ENCODE peak calls at places on chromosomes 16 and 17, in eight cellular contexts. K is cardiac fibroblast, L is AG10803, J is thoracic aorta, Y is left ventricle myocardium inferior, I is lower leg skin, O is tibial nerve, U is neural crest cell. S is an unnamed sample.

GRCh38 chr16:57763290-57764005 is 27.9 kb downstream of the KATNB1 start:
- DNase-seq in Y (no peak), L (no peak), J (no peak), O (no peak), K (no peak), U (no peak), I (no peak), S (no peak)

GRCh38 chr16:66801320-66802105 is at the start of gene TERB1:
- DNase-seq in U (no peak), K (no peak), Y (no peak), J (no peak), O (no peak), I (no peak), L (no peak), S (no peak)

GRCh38 chr16:85462405-85463227 is 150.5 kb upstream of the GSE1 start:
- DNase-seq in O (no peak), L (no peak), K (no peak), I (no peak), U (no peak), Y (peak), J (no peak), S (no peak)

GRCh38 chr17:17067277-17067676 is 25.0 kb downstream of the MPRIP start:
- DNase-seq in K (peak), I (peak), J (no peak), O (no peak), Y (no peak), U (no peak), L (peak), S (no peak)

GRCh38 chr16:70396209-70396904 is 42.5 kb downstream of the ST3GAL2 start:
- DNase-seq in L (peak), J (no peak), I (no peak), O (no peak), U (no peak), K (peak), Y (no peak), S (no peak)

GRCh38 chr17:17913695-17914332 is 58.4 kb downstream of the TOM1L2 start:
- DNase-seq in O (no peak), U (no peak), Y (peak), J (peak), K (peak), L (peak), I (peak), S (no peak)

GRCh38 chr17:29590261-29590978 is 972 bp upstream of the GIT1 start:
- DNase-seq in Y (no peak), I (no peak), K (peak), U (no peak), L (peak), J (no peak), O (no peak), S (no peak)

GRCh38 chr17:6503641-6504195 is 52.6 kb downstream of the PITPNM3 start:
- DNase-seq in U (no peak), Y (no peak), O (no peak), K (no peak), L (no peak), I (peak), J (no peak), S (no peak)

GRCh38 chr17:56887552-56888467 is 26.0 kb downstream of the TRIM25 start:
- DNase-seq in U (no peak), L (no peak), I (peak), Y (no peak), O (no peak), J (no peak), K (no peak), S (no peak)

GRCh38 chr17:520447-521167 is 168.0 kb upstream of the RPH3AL start:
- DNase-seq in L (no peak), I (no peak), K (peak), Y (no peak), U (no peak), O (no peak), J (no peak), S (peak)

GRCh38 chr17:7833795-7834553 is at the start of gene KDM6B:
- DNase-seq in O (peak), L (peak), U (peak), J (peak), Y (peak), I (peak), K (peak), S (peak)

GRCh38 chr17:73261952-73262675 is 434 bp upstream of the CPSF4L start:
- DNase-seq in Y (no peak), K (no peak), O (no peak), I (no peak), L (no peak), J (no peak), U (peak), S (no peak)

GRCh38 chr16:50735629-50736122 is 6.2 kb upstream of the CYLD start:
- DNase-seq in O (no peak), I (no peak), J (no peak), K (no peak), U (no peak), L (no peak), Y (no peak), S (no peak)

GRCh38 chr16:15990902-15991301 is 41.5 kb downstream of the ABCC1 start:
- DNase-seq in U (no peak), Y (no peak), K (no peak), L (no peak), I (no peak), O (no peak), J (no peak), S (no peak)

GRCh38 chr16:9091867-9092281 is 430 bp downstream of the HAPSTR1 start:
- DNase-seq in U (peak), L (peak), J (no peak), K (peak), Y (peak), I (peak), O (peak), S (peak)

GRCh38 chr17:83179811-83180210 is 100.4 kb downstream of the METRNL start:
- DNase-seq in Y (no peak), I (peak), L (no peak), U (no peak), K (no peak), O (peak), J (no peak), S (peak)

GRCh38 chr17:42928714-42929496 is 28.3 kb downstream of the G6PC1 start:
- DNase-seq in K (peak), O (no peak), Y (no peak), U (peak), J (peak), L (peak), I (no peak), S (peak)

GRCh38 chr17:6786618-6787017 is 10.6 kb downstream of the FBXO39 start:
- DNase-seq in L (peak), Y (no peak), I (no peak), O (no peak), J (no peak), K (peak), U (no peak), S (no peak)

DNA sequence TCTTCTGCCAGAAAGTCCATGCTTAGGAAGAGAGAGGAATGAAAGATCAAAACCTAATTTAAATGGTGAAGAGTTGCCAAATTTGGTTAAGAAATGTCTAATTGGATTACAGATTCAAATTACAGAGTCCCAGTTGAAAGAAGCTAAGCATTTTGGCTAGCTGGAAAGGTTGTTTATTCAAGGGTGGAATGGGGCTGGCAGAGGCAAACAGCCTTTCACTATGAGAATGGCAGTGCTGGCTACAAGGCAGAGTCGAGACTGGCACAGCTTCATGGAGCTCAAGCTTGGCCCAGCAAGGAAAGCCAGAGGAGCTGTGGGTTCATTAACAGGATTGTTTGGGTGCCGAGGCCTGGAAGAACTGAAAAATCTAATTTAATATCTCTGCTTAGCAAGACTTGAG is 13.6 kb downstream of the MAP3K3 start:
- DNase-seq in Y (no peak), J (no peak), L (no peak), O (no peak), U (no peak), K (no peak), I (no peak), S (no peak)
- TF ChIP-seq CTCF in Y (no peak), J (no peak), L (no peak), O (no peak), U (no peak), K (no peak), I (no peak), S (no peak)

DNA sequence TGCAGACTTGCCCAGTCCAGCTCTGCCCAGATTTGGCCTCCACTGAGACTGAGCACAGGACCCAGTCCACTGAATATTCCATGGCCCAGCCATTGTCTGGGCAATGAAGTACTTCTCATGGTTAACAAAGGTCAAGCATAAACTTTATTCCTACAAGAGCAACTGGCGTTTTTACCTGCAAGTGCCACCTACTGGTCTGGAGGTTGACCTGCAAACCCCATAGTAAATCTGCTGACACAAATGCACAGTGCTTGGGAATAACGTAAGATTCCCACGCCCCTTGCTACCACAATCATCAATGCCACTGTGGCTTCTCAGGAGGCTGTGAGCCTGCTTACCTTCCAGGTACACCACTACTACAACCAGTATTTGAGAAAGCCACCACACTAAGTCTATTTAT is 170.2 kb downstream of the CEP112 start:
- DNase-seq in Y (no peak), U (no peak), J (no peak), L (no peak), I (no peak), K (no peak), O (no peak), S (no peak)
- TF ChIP-seq CTCF in Y (no peak), U (no peak), J (no peak), L (no peak), I (no peak), K (no peak), O (no peak), S (no peak)

GRCh38 chr17:44212507-44213402 is 6.7 kb downstream of the UBTF start:
- DNase-seq in K (no peak), J (no peak), Y (no peak), O (no peak), U (no peak), L (no peak), I (no peak), S (no peak)
- TF ChIP-seq CTCF in K (no peak), J (no peak), Y (no peak), O (no peak), U (no peak), L (no peak), I (no peak), S (no peak)

GRCh38 chr17:27218041-27218440 is 75.9 kb upstream of the WSB1 start:
- DNase-seq in L (no peak), K (no peak), U (no peak), J (no peak), Y (no peak), O (no peak), I (no peak), S (no peak)
- TF ChIP-seq CTCF in L (no peak), K (no peak), U (no peak), J (no peak), Y (no peak), O (no peak), I (no peak), S (no peak)

GRCh38 chr16:354286-354881 is 1.9 kb upstream of the AXIN1 start:
- DNase-seq in K (no peak), J (no peak), L (no peak), I (no peak), U (no peak), O (no peak), Y (no peak), S (peak)

GRCh38 chr16:353404-354285 is 1.1 kb upstream of the AXIN1 start:
- DNase-seq in O (no peak), I (no peak), U (no peak), L (no peak), K (no peak), Y (no peak), J (no peak), S (peak)

GRCh38 chr16:354971-355441 is 2.5 kb upstream of the AXIN1 start:
- DNase-seq in Y (no peak), L (no peak), K (no peak), J (no peak), U (no peak), O (no peak), I (no peak), S (peak)

GRCh38 chr16:351804-352520 is 561 bp downstream of the AXIN1 start:
- DNase-seq in L (no peak), U (no peak), J (no peak), O (no peak), K (peak), Y (peak), I (no peak), S (peak)

GRCh38 chr16:352547-353403 is at the start of gene AXIN1:
- DNase-seq in Y (peak), U (peak), O (peak), L (peak), K (peak), J (peak), I (peak), S (peak)
- TF ChIP-seq CTCF in Y (peak), U (peak), O (peak), L (no peak), K (peak), J (peak), I (no peak), S (peak)

GRCh38 chr17:4934173-4934979 is 2.3 kb downstream of the GP1BA start:
- DNase-seq in Y (no peak), K (peak), I (no peak), U (no peak), L (peak), J (no peak), O (no peak), S (peak)
- TF ChIP-seq CTCF in Y (no peak), K (peak), I (no peak), U (peak), L (peak), J (no peak), O (no peak), S (peak)

GRCh38 chr17:41896726-41897125 is 22.0 kb downstream of the ACLY start:
- DNase-seq in K (no peak), J (no peak), I (no peak), U (no peak), Y (no peak), O (no peak), L (no peak), S (no peak)
- TF ChIP-seq CTCF in K (no peak), J (no peak), I (no peak), U (no peak), Y (no peak), O (no peak), L (no peak), S (no peak)

GRCh38 chr16:56321159-56321558 is 104.2 kb downstream of the AMFR start:
- DNase-seq in L (no peak), I (no peak), U (no peak), Y (no peak), K (no peak), O (no peak), J (no peak), S (no peak)
- TF ChIP-seq CTCF in L (no peak), I (no peak), U (no peak), Y (no peak), K (no peak), O (no peak), J (no peak), S (no peak)

GRCh38 chr16:88348377-88349152 is 34.2 kb upstream of the ZNF469 start:
- DNase-seq in Y (peak), L (no peak), K (no peak), J (no peak), U (no peak), I (no peak), O (no peak), S (peak)
- TF ChIP-seq CTCF in Y (no peak), L (no peak), K (no peak), J (no peak), U (no peak), I (no peak), O (no peak), S (no peak)

DNA sequence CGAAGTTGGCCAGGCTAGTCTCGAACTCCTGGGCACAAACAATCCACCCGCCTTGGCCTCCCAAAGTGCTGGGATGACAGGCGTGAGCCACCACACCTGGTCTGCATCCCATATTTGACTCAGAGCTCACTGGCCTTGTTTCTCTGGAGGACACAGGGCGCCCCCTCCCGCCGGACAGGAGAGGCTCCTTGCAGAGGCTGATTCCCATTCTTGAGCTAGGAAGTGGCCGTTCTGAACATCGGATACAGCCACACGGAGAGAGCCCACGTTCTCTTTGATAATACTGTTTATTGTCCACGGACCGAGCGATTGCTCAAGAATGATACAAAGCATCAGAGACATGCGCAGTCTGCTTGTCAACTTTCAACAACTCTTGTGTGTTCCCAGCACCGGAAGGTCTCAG is 12.1 kb upstream of the USP36 start:
- DNase-seq in L (no peak), O (no peak), U (no peak), Y (no peak), J (no peak), K (peak), I (no peak), S (no peak)
- TF ChIP-seq CTCF in L (no peak), O (no peak), U (no peak), Y (peak), J (no peak), K (peak), I (no peak), S (no peak)